ENCODE peak calls at places on chromosomes 5 and 9, in seven cellular contexts. L, G, N, B, M, V and Z are unnamed samples.

GRCh38 chr5:40497573-40497972 is 182.1 kb upstream of the PTGER4 start:
- DNase-seq in L (no peak), N (no peak), G (no peak), M (no peak), V (peak; percentile 22), B (peak; percentile 30), Z (no peak)

GRCh38 chr5:7392401-7393024 is 3.4 kb upstream of the ADCY2 start:
- DNase-seq in G (no peak), L (no peak), N (no peak), V (peak; percentile 54), B (no peak), M (no peak), Z (peak; percentile 17)

GRCh38 chr5:170861855-170862766 is at the start of gene RANBP17:
- DNase-seq in M (no peak), B (peak; percentile 58), V (peak; percentile 92), L (no peak), G (no peak), N (no peak), Z (peak; percentile 64)

GRCh38 chr9:115944166-115944948 is 209.2 kb upstream of the PAPPA start:
- DNase-seq in G (peak; percentile 34), M (peak; percentile 81), V (peak; percentile 100), B (peak; percentile 98), N (no peak), L (no peak), Z (peak; percentile 97)

GRCh38 chr9:137880160-137880975 is 2.8 kb downstream of the CACNA1B start:
- DNase-seq in B (no peak), V (no peak), M (no peak), N (peak; percentile 32), G (no peak), L (no peak), Z (no peak)

GRCh38 chr5:59769832-59770231 is 123.7 kb downstream of the PDE4D start:
- DNase-seq in V (peak; percentile 59), B (no peak), N (no peak), G (no peak), M (no peak), L (no peak), Z (no peak)

GRCh38 chr9:93111371-93112115 is 15.5 kb downstream of the CARD19 start:
- DNase-seq in M (no peak), G (no peak), L (no peak), V (no peak), N (no peak), B (peak; percentile 92), Z (no peak)

GRCh38 chr5:179530069-179530998 is 20.0 kb upstream of the RUFY1 start:
- DNase-seq in G (peak; percentile 51), M (no peak), B (no peak), N (peak; percentile 86), L (no peak), V (peak; percentile 70), Z (peak; percentile 13)

GRCh38 chr9:110847661-110848060 is 179.1 kb downstream of the MUSK start:
- DNase-seq in V (no peak), L (no peak), G (no peak), B (no peak), M (no peak), N (no peak), Z (no peak)

GRCh38 chr5:72273547-72273946 is 46.5 kb downstream of the MRPS27 start:
- DNase-seq in N (no peak), L (no peak), G (no peak), B (no peak), M (no peak), V (no peak), Z (no peak)

GRCh38 chr5:16486679-16487078 is 21.1 kb upstream of the ZNF622 start:
- DNase-seq in M (no peak), N (no peak), L (no peak), B (no peak), V (no peak), G (no peak), Z (no peak)

GRCh38 chr9:127528407-127529251 is 77.3 kb downstream of the LRSAM1 start:
- DNase-seq in N (no peak), V (peak; percentile 22), B (no peak), L (no peak), G (peak; percentile 27), M (no peak), Z (no peak)

GRCh38 chr5:132274050-132274869 is 16.8 kb downstream of the PDLIM4 start:
- DNase-seq in N (no peak), V (no peak), B (no peak), L (no peak), M (no peak), G (peak; percentile 4), Z (no peak)

GRCh38 chr5:137733011-137733410 is 2.9 kb downstream of the KLHL3 start:
- DNase-seq in L (no peak), N (no peak), V (no peak), G (no peak), B (no peak), M (no peak), Z (no peak)

GRCh38 chr5:54524082-54524481 is 6.5 kb downstream of the SNX18 start:
- DNase-seq in G (no peak), M (no peak), N (no peak), L (no peak), V (peak; percentile 21), B (no peak), Z (no peak)

GRCh38 chr5:53031695-53032096 is 42.5 kb downstream of the ITGA2 start:
- DNase-seq in N (no peak), B (peak; percentile 96), M (no peak), L (no peak), V (peak; percentile 81), G (no peak), Z (peak; percentile 22)

GRCh38 chr5:146717951-146718350 is 160.6 kb downstream of the PPP2R2B start:
- DNase-seq in M (no peak), L (no peak), N (no peak), B (no peak), V (no peak), G (no peak), Z (no peak)

GRCh38 chr9:133144142-133144886 is 19.4 kb downstream of the GBGT1 start:
- DNase-seq in M (no peak), B (peak; percentile 52), L (no peak), G (peak; percentile 86), V (peak; percentile 85), N (peak; percentile 93), Z (peak; percentile 62)

GRCh38 chr5:4994994-4995393 is 145.1 kb upstream of the ADAMTS16 start:
- DNase-seq in N (no peak), V (peak; percentile 66), B (peak; percentile 16), L (no peak), M (no peak), G (no peak), Z (no peak)

GRCh38 chr5:146020100-146020499 is 83.7 kb downstream of the SH3RF2 start:
- DNase-seq in V (no peak), N (no peak), G (no peak), L (no peak), B (no peak), M (no peak), Z (no peak)

GRCh38 chr5:137096149-137097103 is 402.7 kb downstream of the SPOCK1 start:
- DNase-seq in M (no peak), N (no peak), V (no peak), B (peak; percentile 57), G (no peak), L (no peak), Z (no peak)

GRCh38 chr5:35861718-35862117 is 5.0 kb downstream of the IL7R start:
- DNase-seq in M (no peak), N (no peak), G (no peak), L (no peak), V (peak; percentile 58), B (no peak), Z (no peak)

GRCh38 chr9:129174724-129175514 is 3.1 kb downstream of the IER5L start:
- DNase-seq in L (no peak), G (peak; percentile 86), M (peak; percentile 69), V (peak; percentile 98), N (peak; percentile 59), B (peak; percentile 67), Z (peak; percentile 76)

GRCh38 chr9:1018121-1018520 is 32.0 kb upstream of the DMRT2 start:
- DNase-seq in L (no peak), N (no peak), B (no peak), V (peak; percentile 26), G (peak; percentile 22), M (no peak), Z (peak; percentile 2)

GRCh38 chr5:62829241-62829986 is 250.8 kb downstream of the LRRC70 start:
- DNase-seq in V (no peak), M (no peak), G (no peak), N (no peak), B (no peak), L (no peak), Z (no peak)

GRCh38 chr5:84382363-84383295 is 2.1 kb downstream of the EDIL3 start:
- DNase-seq in M (peak; percentile 24), N (peak; percentile 7), L (no peak), B (peak; percentile 66), V (peak; percentile 24), G (no peak), Z (peak; percentile 41)

GRCh38 chr9:137370865-137371520 is 52.0 kb downstream of the EXD3 start:
- DNase-seq in B (no peak), V (no peak), N (no peak), L (no peak), G (no peak), M (no peak), Z (no peak)

GRCh38 chr5:147382776-147383175 is 127.1 kb downstream of the DPYSL3 start:
- DNase-seq in N (no peak), L (no peak), B (no peak), G (no peak), M (no peak), V (peak; percentile 43), Z (no peak)

GRCh38 chr5:32311404-32312193 is 1.1 kb downstream of the MTMR12 start:
- DNase-seq in N (no peak), M (no peak), B (no peak), G (peak; percentile 41), L (no peak), V (peak; percentile 49), Z (no peak)